ENCODE peak calls at places on chromosome 17, in ten cellular contexts. R is keratinocyte, D is choroid plexus epithelial cell, P is AG04450, A is heart right ventricle, I is HL-60, V is adrenal gland, X is cardiac fibroblast, Z is bronchial epithelial cell, W is thoracic aorta. Q is an unnamed sample.

GRCh38 chr17:78390241-78391050 is 12.0 kb downstream of the PGS1 start:
- DNase-seq in R (no peak), D (peak), P (peak), A (peak), I (no peak), V (no peak), X (peak), Z (no peak), W (no peak), Q (no peak)

GRCh38 chr17:49123061-49123460 is 9.5 kb upstream of the B4GALNT2 start:
- DNase-seq in R (no peak), D (no peak), P (no peak), A (no peak), I (no peak), V (no peak), X (no peak), Z (no peak), W (no peak), Q (no peak)

GRCh38 chr17:78208486-78208885 is 5.6 kb upstream of the BIRC5 start:
- DNase-seq in R (no peak), D (no peak), P (no peak), A (no peak), I (no peak), V (no peak), X (no peak), Z (no peak), W (no peak), Q (no peak)

GRCh38 chr17:81811705-81812570 is 8.0 kb downstream of the GCGR start:
- DNase-seq in R (no peak), D (no peak), P (no peak), A (no peak), I (no peak), V (no peak), X (no peak), Z (no peak), W (no peak), Q (no peak)

GRCh38 chr17:15385305-15385704 is 43.9 kb upstream of the TEKT3 start:
- DNase-seq in R (no peak), D (no peak), P (no peak), A (no peak), I (no peak), V (no peak), X (no peak), Z (no peak), W (no peak), Q (no peak)

GRCh38 chr17:72588561-72588960 is 467.7 kb downstream of the SOX9 start:
- DNase-seq in R (no peak), D (no peak), P (no peak), A (no peak), I (no peak), V (no peak), X (peak), Z (no peak), W (no peak), Q (no peak)

GRCh38 chr17:51029568-51030463 is 90.9 kb downstream of the SPAG9 start:
- DNase-seq in R (no peak), D (peak), P (no peak), A (no peak), I (no peak), V (no peak), X (peak), Z (no peak), W (no peak), Q (no peak)

GRCh38 chr17:45160505-45161287 is 979 bp upstream of the HEXIM2 start:
- DNase-seq in R (no peak), D (peak), P (no peak), A (peak), I (peak), V (peak), X (peak), Z (peak), W (no peak), Q (no peak)

GRCh38 chr17:40309938-40310510 is 1.0 kb downstream of the RARA start:
- DNase-seq in R (no peak), D (no peak), P (no peak), A (no peak), I (no peak), V (no peak), X (no peak), Z (no peak), W (no peak), Q (peak)

GRCh38 chr17:57536789-57537523 is 208.1 kb downstream of the CCDC182 start:
- DNase-seq in R (no peak), D (no peak), P (no peak), A (no peak), I (no peak), V (no peak), X (no peak), Z (no peak), W (no peak), Q (no peak)

DNA sequence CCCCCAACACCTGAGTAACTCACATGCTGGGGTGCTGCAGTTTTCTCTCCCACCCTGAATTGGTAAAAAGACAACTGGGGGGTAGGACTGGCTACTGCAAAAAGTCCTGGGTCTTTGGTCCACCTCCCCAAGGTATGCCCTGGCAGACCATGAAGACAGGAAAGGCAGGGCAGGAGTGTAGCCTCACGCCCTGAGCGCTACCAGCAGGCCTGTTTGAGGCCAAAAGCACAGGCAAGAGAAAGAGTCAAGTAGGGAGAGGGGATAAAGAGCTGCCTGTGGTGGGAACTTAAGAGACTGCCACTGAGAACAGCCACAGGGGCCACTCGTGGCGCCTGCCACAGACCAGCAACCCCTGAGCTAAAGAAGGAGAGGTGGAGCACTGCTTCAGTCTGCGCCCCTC is 13.8 kb downstream of the PSMB3 start:
- DNase-seq in R (no peak), D (no peak), P (no peak), A (no peak), I (no peak), V (no peak), X (no peak), Z (no peak), W (no peak), Q (no peak)
- TF ChIP-seq CTCF in R (no peak), D (no peak), P (no peak), A (no peak), I (no peak), V (no peak), X (no peak), Z (no peak), W (no peak), Q (no peak)

GRCh38 chr17:28974451-28974850 is 23.1 kb upstream of the PHF12 start:
- DNase-seq in R (no peak), D (no peak), P (no peak), A (peak), I (no peak), V (no peak), X (no peak), Z (no peak), W (no peak), Q (no peak)
- H3K4me3 ChIP-seq in R (no peak), D (no peak), P (no peak), A (no peak), I (no peak), V (no peak), X (no peak), Z (no peak), W (no peak), Q (no peak)

GRCh38 chr17:42347198-42347597 is 41.0 kb downstream of the STAT3 start:
- DNase-seq in R (no peak), D (peak), P (peak), A (no peak), I (no peak), V (peak), X (peak), Z (peak), W (peak), Q (peak)
- TF ChIP-seq CTCF in R (no peak), D (no peak), P (no peak), A (no peak), I (no peak), V (no peak), X (no peak), Z (no peak), W (no peak), Q (no peak)

DNA sequence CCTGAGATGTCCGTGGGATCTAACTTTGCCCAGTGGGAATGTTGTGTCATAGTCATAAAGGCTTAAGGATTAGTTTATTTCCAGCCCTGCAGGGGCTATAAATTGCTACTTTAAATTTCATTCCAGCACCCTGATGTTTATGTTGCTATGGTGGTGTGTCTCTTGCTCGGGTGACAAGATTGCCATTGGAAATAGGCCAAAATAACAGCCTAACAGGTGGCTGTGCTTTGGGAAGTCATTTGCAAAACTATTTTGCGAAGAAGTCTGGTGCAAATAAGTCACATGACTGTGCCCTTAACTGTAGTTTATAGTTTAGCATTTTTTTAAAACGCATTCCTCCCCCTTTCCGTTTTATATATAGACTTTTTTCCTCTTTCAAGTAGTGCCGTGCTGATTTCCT is 23.1 kb downstream of the PITPNC1 start:
- DNase-seq in R (no peak), D (peak), P (no peak), A (no peak), I (peak), V (no peak), X (no peak), Z (no peak), W (no peak), Q (no peak)
- H3K4me3 ChIP-seq in R (no peak), D (no peak), P (no peak), A (no peak), I (no peak), V (no peak), X (no peak), Z (no peak), W (no peak), Q (no peak)

Q was measured in ascending aorta.